ENCODE peak calls at places on chromosomes 3 and 15, in five cellular contexts. B is esophagus muscularis mucosa, G is kidney, A is right atrium auricular region, S is HepG2. H is an unnamed sample.

GRCh38 chr3:135084404-135084803 is 289.3 kb downstream of the EPHB1 start:
- DNase-seq in S (no peak), A (no peak), G (no peak), B (peak; percentile 70), H (no peak)

GRCh38 chr3:120489421-120489820 is 38.6 kb upstream of the FSTL1 start:
- DNase-seq in G (no peak), B (peak; percentile 14), A (no peak), S (no peak), H (no peak)

GRCh38 chr3:136142592-136142991 is 53.5 kb downstream of the MSL2 start:
- DNase-seq in G (no peak), S (peak; percentile 43), B (no peak), A (no peak), H (no peak)

GRCh38 chr3:52998781-52999509 is 46.9 kb downstream of the SFMBT1 start:
- DNase-seq in A (no peak), B (no peak), S (no peak), G (no peak), H (no peak)

GRCh38 chr3:31968927-31969418 is 12.1 kb downstream of the OSBPL10 start:
- DNase-seq in A (no peak), B (peak; percentile 66), S (peak; percentile 96), G (no peak), H (no peak)

GRCh38 chr3:41662288-41662687 is 299.6 kb downstream of the ULK4 start:
- DNase-seq in S (no peak), B (no peak), A (no peak), G (no peak), H (no peak)

GRCh38 chr3:9076985-9077384 is 113.7 kb upstream of the RAD18 start:
- DNase-seq in S (no peak), B (no peak), G (no peak), A (no peak), H (no peak)

GRCh38 chr3:12116892-12117291 is 41.8 kb downstream of the TIMP4 start:
- DNase-seq in S (no peak), B (no peak), A (no peak), G (no peak), H (no peak)

GRCh38 chr15:34691024-34691423 is 63.8 kb downstream of the GJD2 start:
- DNase-seq in G (no peak), A (no peak), S (no peak), B (no peak), H (no peak)

GRCh38 chr15:63843901-63844317 is 10.2 kb upstream of the HERC1 start:
- DNase-seq in S (no peak), B (no peak), G (no peak), A (no peak), H (no peak)

GRCh38 chr15:29127506-29128430 is 141.9 kb downstream of the NSMCE3 start:
- DNase-seq in B (no peak), G (peak; percentile 46), A (no peak), S (no peak), H (no peak)

GRCh38 chr3:185865277-185865676 is 40.4 kb upstream of the IGF2BP2 start:
- DNase-seq in B (no peak), A (no peak), G (no peak), S (no peak), H (no peak)

GRCh38 chr15:101250931-101251829 is 668 bp downstream of the CHSY1 start:
- DNase-seq in A (no peak), G (peak; percentile 83), B (no peak), S (no peak), H (peak; percentile 33)

GRCh38 chr3:193240850-193241706 is at the start of gene PLAAT1:
- DNase-seq in B (no peak), G (peak; percentile 80), A (no peak), S (no peak), H (peak; percentile 54)

GRCh38 chr3:36959821-36960220 is 15.0 kb upstream of the TRANK1 start:
- DNase-seq in B (no peak), G (no peak), A (no peak), S (no peak), H (no peak)

GRCh38 chr15:91942676-91943417 is 89.3 kb downstream of the SLCO3A1 start:
- DNase-seq in G (peak; percentile 91), A (peak; percentile 92), B (peak; percentile 97), S (peak; percentile 27), H (peak; percentile 18)

GRCh38 chr3:12638105-12638504 is 25.8 kb downstream of the RAF1 start:
- DNase-seq in A (no peak), B (no peak), S (no peak), G (no peak), H (no peak)

GRCh38 chr3:11944052-11944673 is 60.0 kb upstream of the SYN2 start:
- DNase-seq in B (no peak), S (peak; percentile 37), G (no peak), A (no peak), H (no peak)

GRCh38 chr15:60941448-60941847 is 287.7 kb downstream of the RORA start:
- DNase-seq in G (no peak), S (no peak), B (no peak), A (no peak), H (no peak)

GRCh38 chr15:75067123-75067854 is 43.9 kb downstream of the PPCDC start:
- DNase-seq in G (no peak), A (no peak), S (no peak), B (no peak), H (peak; percentile 91)

GRCh38 chr3:107976204-107976775 is 114.5 kb downstream of the CD47 start:
- DNase-seq in G (no peak), A (no peak), B (no peak), S (no peak), H (no peak)

GRCh38 chr3:61956236-61956635 is 394.9 kb downstream of the PTPRG start:
- DNase-seq in S (no peak), G (no peak), B (no peak), A (no peak), H (no peak)

GRCh38 chr15:99474981-99475753 is 90.6 kb upstream of the MEF2A start:
- DNase-seq in S (no peak), B (no peak), A (peak; percentile 59), G (peak; percentile 96), H (no peak)

GRCh38 chr15:88810449-88810848 is 7.2 kb downstream of the ACAN start:
- DNase-seq in B (no peak), G (no peak), S (no peak), A (no peak), H (no peak)

GRCh38 chr3:52742418-52743041 is 28.2 kb downstream of the NEK4 start:
- DNase-seq in G (no peak), A (no peak), B (no peak), S (peak; percentile 44), H (peak; percentile 38)

GRCh38 chr3:72628065-72628464 is 220.2 kb downstream of the SHQ1 start:
- DNase-seq in A (no peak), G (no peak), S (no peak), B (no peak), H (no peak)

GRCh38 chr3:40631341-40631995 is 106.7 kb downstream of the ZNF621 start:
- DNase-seq in G (no peak), S (no peak), A (no peak), B (no peak), H (no peak)

GRCh38 chr3:23926736-23927135 is 9.8 kb downstream of the RPL15 start:
- DNase-seq in B (no peak), G (no peak), A (no peak), S (no peak), H (no peak)

GRCh38 chr3:43001094-43001553 is 22.0 kb downstream of the GASK1A start:
- DNase-seq in A (peak; percentile 94), G (peak; percentile 91), B (peak; percentile 98), S (peak; percentile 77), H (no peak)

GRCh38 chr3:72346526-72346926 is 501.7 kb downstream of the SHQ1 start:
- DNase-seq in S (no peak), G (no peak), A (no peak), B (no peak), H (peak; percentile 38)

GRCh38 chr15:34699968-34700640 is 54.7 kb downstream of the GJD2 start:
- DNase-seq in A (no peak), G (no peak), B (no peak), S (no peak), H (no peak)

GRCh38 chr15:38226867-38227266 is 25.8 kb upstream of the SPRED1 start:
- DNase-seq in B (no peak), G (no peak), S (peak; percentile 59), A (peak; percentile 80), H (no peak)

GRCh38 chr15:81948751-81949150 is 97.1 kb downstream of the MEX3B start:
- DNase-seq in G (no peak), A (no peak), B (no peak), S (no peak), H (peak; percentile 56)

GRCh38 chr3:17469520-17469919 is 272.9 kb downstream of the TBC1D5 start:
- DNase-seq in B (no peak), G (no peak), A (no peak), S (no peak), H (no peak)

GRCh38 chr3:17478673-17479072 is 263.8 kb downstream of the TBC1D5 start:
- DNase-seq in B (no peak), G (no peak), S (peak; percentile 9), A (no peak), H (no peak)

GRCh38 chr3:17469954-17470353 is 272.5 kb downstream of the TBC1D5 start:
- DNase-seq in S (no peak), A (no peak), B (no peak), G (no peak), H (no peak)

DNA sequence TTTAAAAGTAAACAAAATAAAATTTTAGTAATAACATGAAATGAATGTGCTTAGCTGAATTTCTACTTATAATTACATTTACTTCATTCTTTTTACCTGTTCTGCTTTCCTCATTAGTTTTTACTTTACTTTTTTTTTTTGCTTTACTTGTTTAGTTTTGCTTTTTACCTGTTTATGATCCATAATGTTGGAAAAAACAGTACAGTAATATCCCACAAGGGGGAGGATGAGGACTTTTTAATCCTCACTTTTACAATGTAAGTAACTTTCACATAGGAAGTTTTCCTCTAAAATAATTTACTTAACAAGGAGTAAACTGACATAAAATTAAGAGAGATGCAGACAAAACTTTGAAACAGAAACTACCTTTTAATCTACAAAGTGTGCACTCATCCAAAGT is 268.7 kb downstream of the TBC1D5 start:
- DNase-seq in B (no peak), S (no peak), A (no peak), G (no peak), H (no peak)
- TF ChIP-seq CTCF in B (no peak), S (no peak), A (no peak), G (no peak), H (no peak)

GRCh38 chr3:64399205-64399800 is 174.0 kb upstream of the PRICKLE2 start:
- DNase-seq in B (peak; percentile 55), S (peak; percentile 21), A (no peak), G (no peak), H (peak; percentile 59)
- TF ChIP-seq CTCF in B (peak; percentile 82), S (peak; percentile 63), A (peak; percentile 55), G (peak; percentile 65), H (peak; percentile 63)

GRCh38 chr3:156010829-156011228 is 109.5 kb upstream of the KCNAB1 start:
- DNase-seq in S (peak; percentile 13), G (no peak), A (no peak), B (no peak), H (peak; percentile 45)
- TF ChIP-seq CTCF in S (peak; percentile 64), G (peak; percentile 36), A (no peak), B (no peak), H (peak; percentile 45)

GRCh38 chr15:59447367-59447766 is 9.4 kb downstream of the FAM81A start:
- DNase-seq in A (no peak), B (no peak), S (no peak), G (no peak), H (no peak)
- TF ChIP-seq CTCF in A (no peak), B (no peak), S (no peak), G (no peak), H (no peak)

GRCh38 chr3:128940252-128940651 is 53.6 kb downstream of the CFAP92 start:
- DNase-seq in G (no peak), A (no peak), S (no peak), B (no peak), H (no peak)
- TF ChIP-seq CTCF in G (no peak), A (no peak), S (no peak), B (no peak), H (no peak)